ENCODE peak calls at places on chromosome 14, in five cellular contexts. O is mammary epithelial cell, F is fibroblast of pulmonary artery, M is MCF 10A, Q is kidney epithelial cell. V is an unnamed sample.

GRCh38 chr14:47665337-47666134 is 9.9 kb downstream of the MDGA2 start:
- DNase-seq in O (no peak), F (no peak), M (no peak), Q (no peak), V (no peak)

GRCh38 chr14:62943202-62943601 is 102.1 kb downstream of the KCNH5 start:
- DNase-seq in O (no peak), F (peak), M (no peak), Q (no peak), V (no peak)

GRCh38 chr14:65961004-65961403 is 525.2 kb upstream of the CCDC196 start:
- DNase-seq in O (peak), F (peak), M (peak), Q (no peak), V (no peak)

GRCh38 chr14:56895154-56895553 is 84.9 kb upstream of the OTX2 start:
- DNase-seq in O (no peak), F (no peak), M (peak), Q (no peak), V (no peak)

GRCh38 chr14:75242546-75243273 is 35.9 kb upstream of the FOS start:
- DNase-seq in O (peak), F (peak), M (peak), Q (no peak), V (no peak)

GRCh38 chr14:94474581-94475031 is 1.4 kb downstream of the SERPINA9 start:
- DNase-seq in O (peak), F (no peak), M (no peak), Q (no peak), V (no peak)

GRCh38 chr14:82153689-82154088 is 620.0 kb upstream of the SEL1L start:
- DNase-seq in O (no peak), F (no peak), M (no peak), Q (no peak), V (no peak)

GRCh38 chr14:70168401-70168800 is 20.4 kb downstream of the SLC8A3 start:
- DNase-seq in O (no peak), F (no peak), M (no peak), Q (no peak), V (no peak)

GRCh38 chr14:67636361-67636919 is 16.7 kb downstream of the ARG2 start:
- DNase-seq in O (peak), F (no peak), M (no peak), Q (no peak), V (peak)

GRCh38 chr14:69404478-69404877 is 6.0 kb downstream of the SLC39A9 start:
- DNase-seq in O (no peak), F (no peak), M (no peak), Q (no peak), V (no peak)

GRCh38 chr14:68392393-68393085 is 400.3 kb downstream of the ZFP36L1 start:
- DNase-seq in O (no peak), F (peak), M (no peak), Q (no peak), V (no peak)

GRCh38 chr14:105330491-105330895 is 15.9 kb downstream of the PACS2 start:
- DNase-seq in O (peak), F (peak), M (peak), Q (no peak), V (no peak)

GRCh38 chr14:69226178-69226577 is 33.8 kb upstream of the GALNT16 start:
- DNase-seq in O (no peak), F (peak), M (no peak), Q (no peak), V (no peak)

GRCh38 chr14:50122291-50122690 is 5.9 kb upstream of the VCPKMT start:
- DNase-seq in O (no peak), F (no peak), M (no peak), Q (peak), V (no peak)

GRCh38 chr14:25381498-25381897 is 331.6 kb upstream of the STXBP6 start:
- DNase-seq in O (no peak), F (peak), M (no peak), Q (no peak), V (no peak)
- TF ChIP-seq CTCF in O (no peak), F (peak), M (peak), Q (peak), V (no peak)

GRCh38 chr14:77603654-77604270 is 12.7 kb downstream of the SPTLC2 start:
- DNase-seq in O (no peak), F (peak), M (no peak), Q (no peak), V (no peak)
- TF ChIP-seq CTCF in O (no peak), F (peak), M (peak), Q (peak), V (peak)

GRCh38 chr14:31934767-31935266 is 142.3 kb upstream of the ARHGAP5 start:
- DNase-seq in O (peak), F (peak), M (peak), Q (peak), V (no peak)
- TF ChIP-seq CTCF in O (peak), F (peak), M (peak), Q (peak), V (peak)

GRCh38 chr14:46051801-46052200 is 599.8 kb downstream of the RPL10L start:
- DNase-seq in O (no peak), F (no peak), M (no peak), Q (no peak), V (peak)

GRCh38 chr14:46053221-46053620 is 598.4 kb downstream of the RPL10L start:
- DNase-seq in O (peak), F (no peak), M (no peak), Q (no peak), V (no peak)

DNA sequence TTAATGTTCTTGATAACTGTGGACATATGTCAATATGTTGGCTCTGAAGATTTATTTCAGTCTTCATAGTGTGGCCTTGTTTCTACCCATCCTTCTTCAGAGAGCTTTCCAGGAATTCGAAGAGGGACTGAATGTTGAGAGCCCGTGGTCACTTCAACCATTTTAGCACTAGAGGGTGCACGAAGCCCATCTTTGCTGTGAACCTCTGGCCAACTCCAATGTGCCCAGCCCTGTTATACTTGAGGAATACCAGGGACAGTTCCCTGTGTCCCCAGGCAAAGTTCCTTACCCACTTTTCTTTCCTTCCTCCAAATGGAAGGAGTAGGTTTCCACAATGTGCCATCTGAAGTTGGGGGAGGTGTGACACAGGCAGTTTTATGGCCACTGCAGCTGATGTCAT is 603.5 kb downstream of the RPL10L start:
- DNase-seq in O (peak), F (no peak), M (peak), Q (peak), V (no peak)
- TF ChIP-seq CTCF in O (peak), F (no peak), M (no peak), Q (peak), V (peak)

GRCh38 chr14:28755198-28755794 is 11.3 kb upstream of the FOXG1 start:
- DNase-seq in O (no peak), F (no peak), M (no peak), Q (no peak), V (no peak)

GRCh38 chr14:28757790-28758189 is 8.8 kb upstream of the FOXG1 start:
- DNase-seq in O (no peak), F (no peak), M (no peak), Q (no peak), V (no peak)

GRCh38 chr14:28758253-28758915 is 8.2 kb upstream of the FOXG1 start:
- DNase-seq in O (no peak), F (no peak), M (no peak), Q (no peak), V (no peak)

GRCh38 chr14:28755930-28756895 is 10.4 kb upstream of the FOXG1 start:
- DNase-seq in O (no peak), F (no peak), M (no peak), Q (no peak), V (no peak)

GRCh38 chr14:28756896-28757570 is 9.6 kb upstream of the FOXG1 start:
- DNase-seq in O (peak), F (peak), M (peak), Q (no peak), V (no peak)
- TF ChIP-seq CTCF in O (peak), F (peak), M (peak), Q (peak), V (peak)

GRCh38 chr14:38012056-38012455 is 195.6 kb upstream of the SSTR1 start:
- DNase-seq in O (no peak), F (no peak), M (no peak), Q (no peak), V (no peak)

GRCh38 chr14:38016497-38016896 is 191.2 kb upstream of the SSTR1 start:
- DNase-seq in O (no peak), F (no peak), M (no peak), Q (no peak), V (no peak)
- TF ChIP-seq CTCF in O (no peak), F (peak), M (no peak), Q (peak), V (no peak)

GRCh38 chr14:99201351-99202073 is 70.5 kb downstream of the BCL11B start:
- DNase-seq in O (no peak), F (no peak), M (no peak), Q (no peak), V (no peak)

GRCh38 chr14:99202516-99202915 is 69.5 kb downstream of the BCL11B start:
- DNase-seq in O (no peak), F (no peak), M (no peak), Q (no peak), V (no peak)

GRCh38 chr14:99200654-99201005 is 71.4 kb downstream of the BCL11B start:
- DNase-seq in O (no peak), F (no peak), M (no peak), Q (no peak), V (no peak)

GRCh38 chr14:99198746-99199145 is 73.3 kb downstream of the BCL11B start:
- DNase-seq in O (no peak), F (no peak), M (no peak), Q (no peak), V (no peak)

DNA sequence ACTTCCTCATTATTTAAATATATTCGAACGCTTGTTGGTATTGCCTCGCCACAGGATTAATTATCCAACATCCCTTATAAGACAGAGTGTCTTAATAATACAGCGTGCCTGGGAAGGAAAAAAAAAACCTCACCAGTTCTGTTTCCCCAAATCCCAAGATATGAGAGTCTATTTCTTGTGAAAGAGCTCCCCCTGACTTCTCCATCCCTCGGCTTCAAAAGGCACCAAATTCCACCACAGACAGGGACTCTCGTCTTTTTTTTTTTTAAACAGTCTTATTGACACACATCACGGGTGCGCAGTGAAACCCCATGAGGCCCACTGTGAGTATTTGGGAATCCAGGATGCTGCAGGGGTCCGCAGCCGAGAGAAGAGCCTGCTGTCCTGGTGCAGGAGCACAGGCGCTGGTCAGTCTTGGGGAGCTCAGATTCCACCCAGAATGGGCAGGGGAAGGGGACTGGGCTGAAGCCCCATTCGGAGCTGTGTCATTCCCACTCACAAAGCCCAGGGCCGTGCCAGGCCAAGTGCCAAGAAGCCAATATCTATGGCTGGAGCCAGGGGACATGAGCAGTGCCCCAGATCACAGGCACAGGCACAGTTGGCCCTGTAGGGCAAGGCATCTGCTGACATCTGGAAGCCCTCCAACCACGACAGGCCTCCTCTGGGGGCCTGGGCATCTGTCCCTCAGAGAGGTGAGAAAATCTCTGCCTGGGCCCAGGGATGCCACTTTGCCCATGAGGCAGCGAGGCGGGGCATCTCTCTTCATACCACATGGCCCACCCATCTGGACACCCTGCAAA is 71.9 kb downstream of the BCL11B start:
- DNase-seq in O (no peak), F (no peak), M (peak), Q (no peak), V (no peak)
- TF ChIP-seq CTCF in O (no peak), F (no peak), M (peak), Q (peak), V (no peak)

DNA sequence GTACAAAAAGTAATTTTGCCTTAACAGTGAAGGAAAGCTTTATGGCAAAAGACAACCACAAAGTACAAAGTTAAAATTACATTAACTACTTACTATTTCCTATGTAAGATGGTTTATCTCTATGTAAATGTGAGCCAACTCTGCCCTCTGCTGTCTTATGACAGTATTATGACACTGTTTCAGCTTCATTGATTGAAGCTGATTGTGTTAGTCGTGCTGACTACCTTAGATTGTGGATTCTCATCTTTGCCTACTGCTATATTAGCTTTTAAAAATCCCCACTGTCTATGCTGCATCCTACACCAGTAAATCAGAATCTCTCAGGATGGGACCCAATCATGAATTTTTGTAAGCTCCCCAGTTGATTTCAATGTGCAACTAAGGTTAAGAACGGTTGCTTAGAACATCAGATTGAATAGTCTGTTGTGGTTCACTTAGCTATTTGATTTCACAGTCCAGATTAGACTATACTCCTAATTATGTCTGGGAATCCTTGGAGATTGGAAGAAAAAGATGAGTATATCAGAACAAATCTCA is 12.2 kb upstream of the SPTB start:
- DNase-seq in O (peak), F (peak), M (peak), Q (peak), V (peak)
- TF ChIP-seq CTCF in O (peak), F (peak), M (peak), Q (peak), V (peak)

DNA sequence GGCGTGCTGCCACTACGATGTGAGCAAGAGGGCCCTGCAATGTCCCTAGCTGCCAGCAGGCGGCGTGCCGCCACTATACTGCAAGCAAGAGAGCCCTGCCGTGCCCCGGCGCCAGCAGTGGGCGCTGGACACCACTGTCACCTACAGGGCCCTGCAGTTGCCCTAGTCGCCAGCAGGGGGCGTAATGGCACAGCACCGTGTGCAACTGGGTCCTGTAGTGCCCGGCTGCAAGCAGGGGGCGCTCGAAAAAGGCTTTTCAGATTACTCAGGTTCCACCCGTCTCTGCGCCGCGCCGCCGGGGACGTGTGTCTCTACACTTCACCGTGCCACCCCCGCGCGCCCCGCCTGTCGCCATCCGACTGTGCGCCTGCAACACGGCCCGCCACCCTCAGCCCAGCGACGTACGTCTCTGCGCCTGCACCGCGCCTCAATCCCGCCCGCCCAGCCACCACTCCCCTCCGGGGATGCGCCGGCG is 1356.9 kb downstream of the TMEM121 start:
- DNase-seq in O (no peak), F (peak), M (no peak), Q (no peak), V (no peak)
- TF ChIP-seq CTCF in O (peak), F (peak), M (peak), Q (peak), V (peak)

DNA sequence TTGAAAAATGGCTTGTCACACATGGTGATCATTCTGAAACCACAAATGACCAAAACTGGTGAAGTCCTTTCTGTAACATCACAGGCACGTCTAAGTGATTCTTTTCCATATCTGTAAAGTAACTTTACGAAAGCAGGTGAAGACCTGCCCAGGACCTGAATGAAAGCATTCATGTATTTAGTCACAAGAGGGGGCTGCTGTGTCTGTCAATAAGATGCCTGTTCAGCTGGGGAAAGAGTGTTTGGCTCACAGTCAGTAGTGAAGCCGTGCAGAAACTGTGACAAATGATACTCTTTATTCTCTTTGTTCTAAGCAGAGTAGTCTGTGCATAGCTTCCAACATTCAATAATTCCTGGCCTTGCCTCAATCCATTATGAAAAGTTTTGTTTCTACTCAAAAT is 373.5 kb upstream of the OR4E1 start:
- DNase-seq in O (peak), F (peak), M (peak), Q (no peak), V (no peak)
- TF ChIP-seq CTCF in O (peak), F (peak), M (peak), Q (peak), V (no peak)

V was measured in AG04449.